ENCODE peak calls at places on chromosomes 3 and 15, in seven cellular contexts. J, B, E, Q, W, X and O are unnamed samples.

GRCh38 chr15:67508367-67508766 is 12.6 kb upstream of the C15orf61 start:
- DNase-seq in J (peak; percentile 61), B (no peak), E (no peak), Q (no peak), W (no peak), X (no peak), O (no peak)

GRCh38 chr15:81327526-81327925 is 3.6 kb upstream of the STARD5 start:
- DNase-seq in J (peak; percentile 91), B (no peak), E (no peak), Q (no peak), W (no peak), X (peak; percentile 75), O (no peak)

GRCh38 chr3:130258532-130258952 is 86.9 kb upstream of the COL6A5 start:
- DNase-seq in J (no peak), B (no peak), E (no peak), Q (no peak), W (no peak), X (peak; percentile 3), O (no peak)

GRCh38 chr3:55434789-55435188 is 52.3 kb downstream of the WNT5A start:
- DNase-seq in J (peak; percentile 21), B (no peak), E (peak; percentile 54), Q (peak; percentile 17), W (peak; percentile 65), X (no peak), O (peak; percentile 43)

GRCh38 chr15:96234109-96234892 is 96.2 kb upstream of the NR2F2 start:
- DNase-seq in J (peak; percentile 51), B (no peak), E (no peak), Q (no peak), W (no peak), X (peak; percentile 19), O (no peak)

GRCh38 chr3:9439331-9439730 is 41.9 kb downstream of the SETD5 start:
- DNase-seq in J (peak; percentile 33), B (no peak), E (no peak), Q (no peak), W (no peak), X (peak; percentile 41), O (no peak)

GRCh38 chr15:70863450-70864218 is 9.7 kb upstream of the LARP6 start:
- DNase-seq in J (peak; percentile 92), B (no peak), E (no peak), Q (no peak), W (peak; percentile 34), X (peak; percentile 82), O (no peak)

GRCh38 chr15:64634576-64635485 is 140.6 kb downstream of the RBPMS2 start:
- DNase-seq in J (no peak), B (peak; percentile 71), E (no peak), Q (peak; percentile 38), W (peak; percentile 99), X (peak; percentile 76), O (peak; percentile 81)

GRCh38 chr3:109924196-109924595 is 586.9 kb upstream of the DPPA4 start:
- DNase-seq in J (no peak), B (no peak), E (no peak), Q (no peak), W (no peak), X (no peak), O (no peak)

GRCh38 chr3:49873623-49874022 is 3.9 kb upstream of the CAMKV start:
- DNase-seq in J (no peak), B (no peak), E (peak; percentile 71), Q (no peak), W (no peak), X (no peak), O (no peak)

GRCh38 chr3:72185549-72186484 is 400.9 kb upstream of the PROK2 start:
- DNase-seq in J (peak; percentile 80), B (no peak), E (peak; percentile 17), Q (no peak), W (no peak), X (peak; percentile 54), O (no peak)

GRCh38 chr3:49712166-49712565 is 7.3 kb downstream of the AMIGO3 start:
- DNase-seq in J (no peak), B (no peak), E (no peak), Q (no peak), W (no peak), X (no peak), O (no peak)

GRCh38 chr3:128763967-128764366 is 38.0 kb downstream of the RAB7A start:
- DNase-seq in J (no peak), B (no peak), E (peak; percentile 30), Q (no peak), W (no peak), X (no peak), O (no peak)

GRCh38 chr3:112888388-112889085 is 41.9 kb upstream of the CD200R1L start:
- DNase-seq in J (peak; percentile 8), B (no peak), E (no peak), Q (no peak), W (no peak), X (no peak), O (no peak)

GRCh38 chr15:90047956-90048575 is 46.9 kb downstream of the ZNF710 start:
- DNase-seq in J (no peak), B (no peak), E (no peak), Q (no peak), W (no peak), X (no peak), O (no peak)

GRCh38 chr15:40706121-40706520 is 11.1 kb downstream of the RAD51 start:
- DNase-seq in J (no peak), B (no peak), E (peak; percentile 24), Q (no peak), W (no peak), X (no peak), O (no peak)

GRCh38 chr15:79978694-79979519 is 7.9 kb upstream of the BCL2A1 start:
- DNase-seq in J (peak; percentile 89), B (no peak), E (no peak), Q (no peak), W (no peak), X (peak; percentile 29), O (no peak)

GRCh38 chr15:61654004-61654740 is 406.1 kb downstream of the VPS13C start:
- DNase-seq in J (no peak), B (no peak), E (no peak), Q (no peak), W (no peak), X (no peak), O (no peak)

GRCh38 chr3:113231391-113231790 is 20.0 kb downstream of the BOC start:
- DNase-seq in J (peak; percentile 85), B (no peak), E (no peak), Q (no peak), W (no peak), X (peak; percentile 54), O (no peak)

DNA sequence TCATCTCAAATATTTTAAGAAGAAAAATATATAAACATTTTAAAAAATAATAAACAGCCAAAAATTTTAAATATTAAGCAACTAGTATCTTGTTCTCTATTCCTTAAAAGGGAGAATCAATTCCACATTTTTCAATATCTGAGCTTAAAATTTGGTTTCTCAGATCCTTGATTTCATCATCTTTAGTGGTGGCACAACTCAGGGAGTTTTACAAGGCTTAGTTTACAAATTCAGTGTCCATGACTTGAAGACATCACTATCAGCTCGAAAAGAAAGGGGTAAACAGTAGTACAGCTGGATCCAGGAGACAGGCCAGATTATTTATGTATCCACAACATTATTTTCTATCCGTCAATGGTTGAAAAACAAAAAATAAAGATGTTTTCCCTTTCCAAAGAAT is 11.6 kb downstream of the IGF2BP2 start:
- DNase-seq in J (peak; percentile 53), B (no peak), E (no peak), Q (no peak), W (no peak), X (no peak), O (no peak)
- H2BK5ac ChIP-seq in J (peak overlapping the region; percentile 82), B (no peak overlapping the region), E (no peak overlapping the region), Q (peak overlapping the region; percentile 45), W (no peak overlapping the region), X (no peak overlapping the region), O (no peak overlapping the region)

GRCh38 chr15:73573071-73573470 is 60.1 kb downstream of the NPTN start:
- DNase-seq in J (no peak), B (no peak), E (no peak), Q (no peak), W (no peak), X (no peak), O (no peak)

GRCh38 chr15:73571346-73571745 is 61.8 kb downstream of the NPTN start:
- DNase-seq in J (no peak), B (no peak), E (no peak), Q (no peak), W (no peak), X (no peak), O (no peak)

GRCh38 chr15:73573572-73573971 is 59.6 kb downstream of the NPTN start:
- DNase-seq in J (peak; percentile 97), B (no peak), E (no peak), Q (no peak), W (no peak), X (peak; percentile 60), O (no peak)

GRCh38 chr15:73570355-73571032 is 62.7 kb downstream of the NPTN start:
- DNase-seq in J (no peak), B (no peak), E (no peak), Q (no peak), W (no peak), X (no peak), O (no peak)

GRCh38 chr15:73572296-73572695 is 60.9 kb downstream of the NPTN start:
- DNase-seq in J (no peak), B (no peak), E (no peak), Q (no peak), W (no peak), X (no peak), O (no peak)
- H3K4me1 ChIP-seq in J (peaks cover 5% of the 10 kb centered on the region), B (no peaks in the 10 kb centered on the region), E (no peaks in the 10 kb centered on the region), Q (no peaks in the 10 kb centered on the region), W (no peaks in the 10 kb centered on the region), X (peaks cover 23% of the 10 kb centered on the region), O (no peaks in the 10 kb centered on the region)

GRCh38 chr15:92205255-92205739 is 188.4 kb upstream of the ST8SIA2 start:
- DNase-seq in J (no peak), B (no peak), E (no peak), Q (no peak), W (peak; percentile 70), X (no peak), O (peak; percentile 72)
- H4K8ac ChIP-seq in J (no peak overlapping the region), B (no peak overlapping the region), E (no peak overlapping the region), Q (no peak overlapping the region), W (no peak overlapping the region), X (no peak overlapping the region), O (no peak overlapping the region)

GRCh38 chr3:32500225-32500624 is 2.4 kb downstream of the CMTM6 start:
- DNase-seq in J (peak; percentile 15), B (no peak), E (no peak), Q (no peak), W (no peak), X (no peak), O (no peak)
- H2BK5ac ChIP-seq in J (no peak overlapping the region), B (no peak overlapping the region), E (no peak overlapping the region), Q (no peak overlapping the region), W (no peak overlapping the region), X (no peak overlapping the region), O (no peak overlapping the region)